ENCODE peak calls at places on chromosomes 13 and 19, in eight cellular contexts. L is right atrium auricular region; Y is activated CD8-positive, alpha-beta T cell treated with anti-CD3 and anti-CD28 coated beads for 36 hours; A is psoas muscle; V is endothelial cell; K is AG09309; R is heart right ventricle; P is fibroblast of pulmonary artery. G is an unnamed sample.
A peak's percentile ranks its signal among the peaks of the same experiment; 100 is the strongest.

GRCh38 chr13:51856027-51856736 is 5.6 kb upstream of the CCDC70 start:
- DNase-seq in L (no peak), R (no peak), Y (no peak), A (no peak), V (no peak), K (no peak), P (no peak), G (no peak)

GRCh38 chr19:7831452-7831851 is 1.4 kb downstream of the EVI5L start:
- DNase-seq in Y (no peak), P (peak; percentile 44), K (no peak), L (no peak), V (peak; percentile 51), A (no peak), R (no peak), G (no peak)

GRCh38 chr19:29248332-29248844 is 35.4 kb upstream of the UQCRFS1 start:
- DNase-seq in V (no peak), R (no peak), A (no peak), K (no peak), P (no peak), Y (no peak), L (no peak), G (no peak)

GRCh38 chr19:3585301-3586123 is at the start of gene GIPC3:
- DNase-seq in R (no peak), A (no peak), P (no peak), V (peak; percentile 39), K (no peak), L (no peak), Y (no peak), G (no peak)

GRCh38 chr13:30998548-30999140 is 66.2 kb downstream of the TEX26 start:
- DNase-seq in V (no peak), R (no peak), K (no peak), Y (no peak), P (peak; percentile 25), A (no peak), L (no peak), G (no peak)

GRCh38 chr13:34671136-34671535 is 270.9 kb upstream of the NBEA start:
- DNase-seq in Y (no peak), P (no peak), L (peak; percentile 68), R (no peak), K (no peak), A (peak; percentile 10), V (no peak), G (no peak)

GRCh38 chr13:52600666-52601065 is 41.6 kb upstream of the HNRNPA1L2 start:
- DNase-seq in K (no peak), Y (no peak), P (peak; percentile 7), A (no peak), V (no peak), L (no peak), R (no peak), G (no peak)

GRCh38 chr13:113978741-113979481 is 5.0 kb upstream of the C13orf46 start:
- DNase-seq in P (no peak), K (no peak), R (no peak), V (no peak), Y (no peak), L (no peak), A (peak; percentile 10), G (no peak)

GRCh38 chr13:65677906-65678305 is 1552.2 kb downstream of the PCDH9 start:
- DNase-seq in Y (no peak), R (no peak), P (peak; percentile 18), V (no peak), L (no peak), K (no peak), A (no peak), G (no peak)

GRCh38 chr13:87080100-87080779 is 590.9 kb upstream of the SLITRK5 start:
- DNase-seq in K (no peak), P (no peak), A (no peak), V (no peak), R (no peak), Y (no peak), L (no peak), G (no peak)

GRCh38 chr19:17441241-17442135 is 7.0 kb downstream of the TMEM221 start:
- DNase-seq in L (no peak), P (peak; percentile 68), K (no peak), A (no peak), R (no peak), Y (peak; percentile 57), V (peak; percentile 40), G (peak; percentile 31)

GRCh38 chr19:18848860-18849661 is 17.3 kb downstream of the UPF1 start:
- DNase-seq in V (no peak), P (peak; percentile 80), K (no peak), Y (no peak), L (peak; percentile 82), R (peak; percentile 73), A (peak; percentile 76), G (no peak)

GRCh38 chr19:51660975-51661600 is 14.5 kb upstream of the SIGLEC14 start:
- DNase-seq in A (peak; percentile 59), R (peak; percentile 49), P (peak; percentile 88), L (no peak), Y (peak; percentile 86), V (peak; percentile 87), K (peak; percentile 37), G (peak; percentile 88)

GRCh38 chr13:94298346-94298745 is 181.1 kb downstream of the DCT start:
- DNase-seq in A (no peak), P (no peak), R (no peak), K (no peak), Y (no peak), V (no peak), L (no peak), G (no peak)

GRCh38 chr19:15195987-15196682 is 4.7 kb downstream of the NOTCH3 start:
- DNase-seq in Y (peak; percentile 28), L (no peak), K (no peak), V (no peak), R (no peak), P (no peak), A (no peak), G (no peak)

GRCh38 chr13:70171151-70171550 is 62.9 kb upstream of the KLHL1 start:
- DNase-seq in V (no peak), L (no peak), Y (no peak), A (no peak), K (no peak), R (no peak), P (no peak), G (no peak)

GRCh38 chr13:26616126-26616525 is 58.6 kb downstream of the WASF3 start:
- DNase-seq in P (peak; percentile 13), A (no peak), V (no peak), L (no peak), Y (no peak), R (no peak), K (peak; percentile 35), G (no peak)

GRCh38 chr19:49421039-49421877 is 2.0 kb downstream of the PTH2 start:
- DNase-seq in R (peak; percentile 67), L (peak; percentile 70), V (peak; percentile 69), P (peak; percentile 72), Y (peak; percentile 59), K (no peak), A (peak; percentile 62), G (peak; percentile 76)

GRCh38 chr13:31161583-31162150 is at the start of gene HSPH1:
- DNase-seq in V (peak; percentile 96), P (peak; percentile 98), R (peak; percentile 99), K (peak; percentile 85), A (peak; percentile 100), L (peak; percentile 99), Y (peak; percentile 99), G (peak; percentile 89)

GRCh38 chr13:111270126-111270525 is 50.3 kb upstream of the TEX29 start:
- DNase-seq in Y (no peak), L (peak; percentile 28), A (no peak), K (no peak), R (no peak), P (no peak), V (no peak), G (no peak)

GRCh38 chr19:40163541-40164129 is 27.6 kb upstream of the MAP3K10 start:
- DNase-seq in Y (no peak), P (no peak), K (no peak), A (no peak), R (no peak), L (no peak), V (no peak), G (no peak)

GRCh38 chr19:7679017-7679720 is 1.5 kb upstream of the TRAPPC5 start:
- DNase-seq in K (no peak), P (no peak), Y (peak; percentile 84), V (no peak), A (no peak), L (no peak), R (no peak), G (no peak)

GRCh38 chr13:23292596-23292995 is 111.8 kb downstream of the SGCG start:
- DNase-seq in K (no peak), Y (no peak), L (no peak), A (no peak), R (no peak), P (peak; percentile 42), V (no peak), G (no peak)

GRCh38 chr13:112183544-112184145 is 116.7 kb downstream of the SOX1 start:
- DNase-seq in P (no peak), V (no peak), R (no peak), K (no peak), L (no peak), Y (no peak), A (no peak), G (no peak)

GRCh38 chr13:84553252-84553651 is 671.0 kb upstream of the SLITRK1 start:
- DNase-seq in V (no peak), L (no peak), P (peak; percentile 1), R (no peak), A (no peak), Y (no peak), K (no peak), G (no peak)

DNA sequence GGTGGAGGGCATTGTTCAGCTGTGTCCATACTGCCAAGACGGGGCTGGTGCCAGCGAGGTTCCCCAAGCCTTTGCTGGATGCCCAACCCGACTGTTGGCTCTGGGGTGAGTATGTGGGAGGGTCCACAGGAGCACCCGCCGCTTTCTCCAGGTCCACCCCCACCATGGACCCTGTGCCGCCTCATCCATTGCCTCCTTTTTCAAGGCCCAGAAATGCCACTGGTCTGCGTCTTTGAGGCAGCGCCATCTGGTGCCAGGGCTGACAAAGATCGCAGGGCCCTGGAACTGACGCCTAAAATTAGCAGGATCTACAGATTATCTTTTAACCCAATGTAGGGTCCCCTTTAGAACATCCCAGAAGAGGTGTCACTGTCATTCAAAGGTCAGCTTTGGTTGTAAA is 34.6 kb downstream of the NFIX start:
- DNase-seq in Y (peak; percentile 54), P (no peak), V (peak; percentile 44), L (no peak), A (peak; percentile 53), K (no peak), R (no peak), G (no peak)
- TF ChIP-seq CTCF in Y (peak; percentile 58), P (peak; percentile 53), V (no peak), L (no peak), A (peak; percentile 63), K (peak; percentile 32), R (peak; percentile 50), G (peak; percentile 35)

GRCh38 chr19:16324384-16325160 is at the start of gene KLF2:
- DNase-seq in A (peak; percentile 96), P (peak; percentile 96), R (peak; percentile 97), L (peak; percentile 94), Y (peak; percentile 87), K (peak; percentile 67), V (peak; percentile 93), G (peak; percentile 52)
- TF ChIP-seq CTCF in A (no peak), P (no peak), R (no peak), L (no peak), Y (no peak), K (no peak), V (no peak), G (no peak)

GRCh38 chr13:44470623-44471562 is 97.3 kb downstream of the SERP2 start:
- DNase-seq in R (no peak), Y (no peak), P (peak; percentile 64), V (no peak), L (no peak), K (no peak), A (no peak), G (no peak)
- TF ChIP-seq CTCF in R (peak; percentile 65), Y (peak; percentile 57), P (peak; percentile 46), V (peak; percentile 82), L (peak; percentile 22), K (peak; percentile 37), A (peak; percentile 66), G (peak; percentile 78)

GRCh38 chr19:45469132-45469834 is 1.5 kb downstream of the FOSB start:
- DNase-seq in L (peak; percentile 97), K (peak; percentile 78), R (peak; percentile 94), P (peak; percentile 94), V (peak; percentile 88), Y (peak; percentile 96), A (peak; percentile 94), G (peak; percentile 85)
- TF ChIP-seq CTCF in L (no peak), K (peak; percentile 1), R (no peak), P (no peak), V (no peak), Y (no peak), A (no peak), G (no peak)

G was measured in neural crest cell.